ENCODE peak calls at places on chromosomes 6 and 20, in five cellular contexts. M is RWPE2, K is thoracic aorta, V is pancreas, Y is suprapubic skin. E is an unnamed sample. For H3K4me1, the result is how much of the 10 kb centered on the place peaks cover.

GRCh38 chr6:168319279-168320051 is at the start of gene DACT2:
- DNase-seq in V (no peak), K (no peak), M (no peak), Y (no peak), E (peak)

GRCh38 chr6:28212510-28213212 is 12.4 kb upstream of the ZSCAN9 start:
- DNase-seq in Y (no peak), V (no peak), M (no peak), K (no peak), E (peak)

GRCh38 chr6:13397359-13398080 is 69.2 kb upstream of the TBC1D7 start:
- DNase-seq in M (no peak), Y (no peak), K (no peak), V (no peak), E (no peak)

GRCh38 chr20:25310268-25310920 is 62.5 kb downstream of the PYGB start:
- DNase-seq in M (peak), V (peak), Y (peak), K (no peak), E (peak)

GRCh38 chr6:17630511-17631073 is 30.5 kb downstream of the FAM8A1 start:
- DNase-seq in V (no peak), K (no peak), Y (no peak), M (no peak), E (no peak)

GRCh38 chr6:41347349-41348050 is 12.1 kb downstream of the NCR2 start:
- DNase-seq in Y (no peak), K (no peak), M (no peak), V (no peak), E (peak)

GRCh38 chr6:110255356-110255755 is 75.1 kb downstream of the CDC40 start:
- DNase-seq in K (no peak), Y (no peak), M (no peak), V (no peak), E (peak)

GRCh38 chr20:24576447-24576846 is 107.0 kb downstream of the SYNDIG1 start:
- DNase-seq in V (no peak), Y (no peak), M (no peak), K (no peak), E (no peak)

GRCh38 chr20:35311409-35311808 is 19.2 kb upstream of the FAM83C start:
- DNase-seq in Y (no peak), V (no peak), K (no peak), M (peak), E (no peak)

GRCh38 chr6:170048615-170049256 is 242.1 kb downstream of the DLL1 start:
- DNase-seq in V (no peak), Y (peak), K (no peak), M (peak), E (peak)

GRCh38 chr6:39610229-39610628 is 115.0 kb downstream of the KIF6 start:
- DNase-seq in K (no peak), Y (no peak), M (no peak), V (no peak), E (peak)

GRCh38 chr6:106631356-106631755 is 2.0 kb downstream of the QRSL1 start:
- DNase-seq in M (no peak), Y (no peak), V (no peak), K (no peak), E (peak)

GRCh38 chr6:138162947-138163569 is 1.3 kb downstream of the ARFGEF3 start:
- DNase-seq in K (no peak), M (no peak), Y (no peak), V (no peak), E (no peak)

GRCh38 chr20:57198359-57199072 is 67.9 kb downstream of the BMP7 start:
- DNase-seq in V (peak), Y (no peak), M (no peak), K (no peak), E (no peak)

GRCh38 chr20:64255361-64256281 is at the start of gene PCMTD2:
- DNase-seq in M (peak), Y (peak), K (peak), V (peak), E (peak)

GRCh38 chr6:85192186-85192585 is 257.7 kb upstream of the NT5E start:
- DNase-seq in Y (no peak), V (no peak), K (no peak), M (no peak), E (peak)

GRCh38 chr6:70957284-70957617 is 391 bp upstream of the B3GAT2 start:
- DNase-seq in M (no peak), Y (no peak), V (no peak), K (no peak), E (no peak)

GRCh38 chr20:11755071-11755881 is 162.4 kb upstream of the BTBD3 start:
- DNase-seq in K (no peak), V (no peak), Y (no peak), M (no peak), E (no peak)

GRCh38 chr6:1842334-1842733 is 232.6 kb downstream of the FOXC1 start:
- DNase-seq in V (no peak), K (no peak), Y (no peak), M (no peak), E (no peak)

GRCh38 chr6:13267142-13267621 is 61.2 kb downstream of the TBC1D7 start:
- DNase-seq in Y (no peak), M (no peak), V (no peak), K (no peak), E (peak)

GRCh38 chr20:19522080-19522801 is 235.8 kb upstream of the RIN2 start:
- DNase-seq in V (no peak), Y (no peak), K (no peak), M (no peak), E (no peak)

GRCh38 chr20:37380864-37381579 is 35.1 kb downstream of the SRC start:
- DNase-seq in Y (no peak), V (no peak), K (no peak), M (peak), E (no peak)

GRCh38 chr6:70166088-70166958 is 136.6 kb downstream of the COL9A1 start:
- DNase-seq in M (no peak), V (peak), Y (no peak), K (no peak), E (peak)

GRCh38 chr6:129320892-129321291 is 389.1 kb downstream of the ARHGAP18 start:
- DNase-seq in V (no peak), K (no peak), Y (no peak), M (no peak), E (no peak)

GRCh38 chr6:106790146-106790770 is 160.9 kb downstream of the QRSL1 start:
- DNase-seq in V (no peak), Y (no peak), M (no peak), K (no peak), E (no peak)

GRCh38 chr20:39602649-39603048 is 640.5 kb downstream of the DHX35 start:
- DNase-seq in K (no peak), M (no peak), Y (no peak), V (no peak), E (no peak)

GRCh38 chr20:23367770-23368169 is 5.8 kb downstream of the GZF1 start:
- DNase-seq in Y (no peak), V (no peak), M (no peak), K (no peak), E (no peak)

GRCh38 chr6:163667372-163668060 is 253.0 kb downstream of the QKI start:
- DNase-seq in Y (no peak), V (no peak), M (no peak), K (no peak), E (peak)

GRCh38 chr6:44003345-44004061 is 123.7 kb downstream of the MRPL14 start:
- DNase-seq in M (no peak), K (no peak), Y (no peak), V (no peak), E (no peak)

GRCh38 chr20:62517901-62518610 is 42.3 kb upstream of the GATA5 start:
- DNase-seq in Y (no peak), K (no peak), V (no peak), M (no peak), E (no peak)

GRCh38 chr6:33203443-33204164 is 851 bp upstream of the HSD17B8 start:
- DNase-seq in M (no peak), K (no peak), V (no peak), Y (no peak), E (no peak)

GRCh38 chr6:33205172-33206026 is 944 bp downstream of the HSD17B8 start:
- DNase-seq in Y (no peak), K (no peak), M (no peak), V (no peak), E (no peak)

GRCh38 chr6:33204415-33205171 is at the start of gene HSD17B8:
- DNase-seq in V (peak), Y (peak), K (peak), M (peak), E (peak)

GRCh38 chr6:33202799-33203198 is 1.7 kb upstream of the HSD17B8 start:
- DNase-seq in Y (no peak), M (no peak), K (no peak), V (no peak), E (no peak)

DNA sequence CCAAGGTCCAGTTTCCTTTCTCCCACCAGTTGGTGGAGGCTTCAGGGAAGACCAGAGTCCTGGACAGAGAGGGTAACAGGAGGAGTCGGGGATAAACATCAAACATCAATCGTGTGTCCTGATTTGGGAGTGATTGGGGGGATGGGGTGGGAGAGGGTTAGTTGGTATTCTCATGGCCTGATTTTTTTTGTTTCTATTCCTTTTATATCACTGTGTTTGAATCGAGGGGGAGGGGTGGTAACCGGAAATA is 365 bp upstream of the HSD17B8 start:
- DNase-seq in K (no peak), M (no peak), V (no peak), Y (no peak), E (no peak)
- H3K4me1 ChIP-seq in K (under half), M (under half), V (under half), Y (half or more), E (under half)

GRCh38 chr6:122339661-122340060 is 59.8 kb upstream of the HSF2 start:
- DNase-seq in V (no peak), Y (no peak), K (no peak), M (no peak), E (no peak)
- H3K4me1 ChIP-seq in V (under half), Y (under half), K (under half), M (under half), E (under half)

DNA sequence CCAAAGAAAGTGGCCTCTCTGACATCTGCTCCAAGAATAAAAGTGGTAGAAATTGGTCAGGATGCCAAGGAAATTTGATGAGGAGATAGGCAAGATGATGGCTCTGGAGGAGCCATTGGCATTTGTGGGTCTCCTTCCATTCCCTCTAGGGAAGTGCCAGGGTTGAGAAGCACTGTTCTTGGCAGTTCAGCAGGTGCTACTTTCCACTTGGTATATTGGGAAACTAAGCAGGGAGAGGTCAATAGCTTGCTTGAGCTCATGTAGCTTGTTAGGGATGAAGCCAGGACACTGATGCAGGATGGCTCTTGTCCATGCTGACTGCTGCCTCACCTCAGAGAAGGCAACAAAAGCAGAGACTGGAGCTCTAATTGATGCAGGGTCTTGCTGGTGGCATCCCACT is 72.9 kb upstream of the RIPOR2 start:
- DNase-seq in K (no peak), M (no peak), V (no peak), Y (no peak), E (no peak)
- H3K4me1 ChIP-seq in K (under half), M (half or more), V (under half), Y (half or more), E (under half)

GRCh38 chr6:131917318-131917717 is 33.9 kb downstream of the CCN2 start:
- DNase-seq in M (no peak), K (no peak), Y (no peak), V (no peak), E (no peak)
- H3K4me1 ChIP-seq in M (under half), K (under half), Y (under half), V (under half), E (under half)

DNA sequence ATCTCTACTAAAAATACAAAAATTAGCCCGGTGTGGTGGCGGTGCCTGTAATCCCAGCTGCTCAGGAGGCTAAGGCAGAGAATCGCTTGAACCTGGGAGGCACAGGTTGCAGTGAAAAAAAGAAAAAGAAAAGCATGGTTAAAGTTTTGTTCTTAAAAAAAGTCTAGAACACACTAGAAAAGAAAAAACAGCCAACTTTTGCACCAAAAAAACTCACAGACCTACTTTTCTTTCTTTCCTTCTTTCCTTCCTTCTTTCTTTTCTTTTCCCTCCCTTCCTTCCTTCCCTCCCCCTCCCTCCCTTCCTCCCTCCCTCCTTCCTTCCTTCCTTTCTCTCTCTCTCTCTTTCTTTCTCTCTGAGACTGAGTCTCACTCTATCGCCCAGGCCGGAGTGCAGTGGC is 204.4 kb downstream of the BTBD9 start:
- DNase-seq in Y (no peak), M (no peak), K (no peak), V (no peak), E (no peak)
- H3K4me1 ChIP-seq in Y (under half), M (under half), K (under half), V (under half), E (under half)

DNA sequence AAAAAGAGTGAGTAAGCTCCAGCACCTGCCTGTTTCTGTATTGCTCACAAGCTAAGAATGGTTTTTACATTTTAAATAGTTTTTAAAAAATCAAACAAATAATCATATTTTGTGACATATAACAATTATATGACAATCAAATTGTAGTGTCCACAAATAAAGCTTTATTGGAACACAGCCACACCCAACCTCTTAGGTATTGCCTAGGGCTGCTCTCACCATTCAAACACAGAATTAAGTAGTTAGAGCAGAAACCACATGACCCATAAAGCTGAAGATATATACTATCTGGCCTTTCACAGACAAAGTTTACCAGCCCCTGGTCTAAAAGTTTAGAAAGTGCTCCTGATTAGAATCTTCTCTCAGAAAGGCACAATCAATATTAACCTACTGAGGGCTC is 11.2 kb downstream of the TNFRSF21 start:
- DNase-seq in V (no peak), Y (no peak), M (no peak), K (no peak), E (no peak)
- H3K4me1 ChIP-seq in V (under half), Y (under half), M (under half), K (under half), E (under half)

DNA sequence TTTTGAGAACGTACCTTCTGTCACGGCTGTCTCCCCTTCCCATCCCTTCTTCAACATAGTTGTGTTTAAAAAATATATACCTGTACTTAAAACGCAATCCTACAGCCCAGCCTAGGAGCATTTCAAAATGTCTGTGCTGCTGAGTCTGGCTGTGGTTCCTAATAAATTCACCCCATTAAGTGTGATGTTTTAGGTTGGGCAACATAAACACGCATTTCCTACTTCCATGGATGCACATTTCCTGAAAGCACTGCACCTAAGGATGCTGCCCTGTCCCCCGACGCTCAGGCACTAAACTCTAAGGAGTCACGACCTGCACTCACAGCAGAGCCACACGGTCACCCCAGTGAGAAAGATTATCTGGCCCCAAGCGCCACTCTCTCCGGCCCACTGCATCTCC is 1.2 kb downstream of the REV3L start:
- DNase-seq in M (no peak), K (no peak), Y (no peak), V (no peak), E (peak)
- H3K4me1 ChIP-seq in M (under half), K (under half), Y (under half), V (half or more), E (under half)

GRCh38 chr6:111766524-111766857 is 106.8 kb downstream of the FYN start:
- DNase-seq in V (no peak), K (no peak), M (no peak), Y (no peak), E (no peak)

GRCh38 chr6:111769365-111770127 is 103.7 kb downstream of the FYN start:
- DNase-seq in Y (no peak), V (no peak), K (no peak), M (no peak), E (no peak)

GRCh38 chr6:111767752-111768430 is 105.4 kb downstream of the FYN start:
- DNase-seq in Y (no peak), K (no peak), V (no peak), M (no peak), E (no peak)

GRCh38 chr6:111770263-111771083 is 102.8 kb downstream of the FYN start:
- DNase-seq in Y (no peak), M (no peak), K (no peak), V (no peak), E (no peak)

GRCh38 chr6:111768431-111768770 is 104.9 kb downstream of the FYN start:
- DNase-seq in V (no peak), Y (no peak), K (no peak), M (no peak), E (no peak)
- H3K4me1 ChIP-seq in V (under half), Y (under half), K (under half), M (under half), E (under half)

E was measured in cardiac muscle cell.